ENCODE peak calls at places on chromosomes 13 and 19, in ten cellular contexts. One of them, this sample, is unnamed.
A peak's percentile ranks its signal among the peaks of the same experiment; 100 is the strongest.

GRCh38 chr13:95067303-95067702 is 233.9 kb downstream of the ABCC4 start:
- DNase-seq in gastrocnemius medialis: no peak
- DNase-seq in nephron progenitor cell: no peak
- DNase-seq in NCI-H1436: no peak
- DNase-seq in COR-L47: no peak
- DNase-seq in glutamatergic neuron: no peak
- DNase-seq in GM03348: peak; percentile 21
- DNase-seq in B cell: no peak
- DNase-seq in GM23338: no peak
- DNase-seq in activated T-cell treated with anti-CD3 and anti-CD28 coated beads for 1 hour: no peak
- DNase-seq in this sample: no peak

GRCh38 chr13:112783135-112783945 is 93.5 kb downstream of the ATP11A start:
- DNase-seq in COR-L47: no peak
- DNase-seq in GM23338: no peak
- DNase-seq in glutamatergic neuron: no peak
- DNase-seq in nephron progenitor cell: no peak
- DNase-seq in activated T-cell treated with anti-CD3 and anti-CD28 coated beads for 1 hour: no peak
- DNase-seq in gastrocnemius medialis: no peak
- DNase-seq in NCI-H1436: no peak
- DNase-seq in B cell: no peak
- DNase-seq in GM03348: peak; percentile 61
- DNase-seq in this sample: no peak

GRCh38 chr13:110421696-110422395 is 114.8 kb downstream of the COL4A2 start:
- DNase-seq in NCI-H1436: no peak
- DNase-seq in GM03348: peak; percentile 54
- DNase-seq in COR-L47: no peak
- DNase-seq in nephron progenitor cell: no peak
- DNase-seq in GM23338: no peak
- DNase-seq in B cell: no peak
- DNase-seq in glutamatergic neuron: no peak
- DNase-seq in activated T-cell treated with anti-CD3 and anti-CD28 coated beads for 1 hour: no peak
- DNase-seq in gastrocnemius medialis: no peak
- DNase-seq in this sample: no peak

GRCh38 chr13:99484405-99484981 is 16.8 kb upstream of the TM9SF2 start:
- DNase-seq in NCI-H1436: no peak
- DNase-seq in gastrocnemius medialis: no peak
- DNase-seq in nephron progenitor cell: no peak
- DNase-seq in GM23338: no peak
- DNase-seq in COR-L47: no peak
- DNase-seq in activated T-cell treated with anti-CD3 and anti-CD28 coated beads for 1 hour: no peak
- DNase-seq in GM03348: peak; percentile 72
- DNase-seq in glutamatergic neuron: no peak
- DNase-seq in B cell: no peak
- DNase-seq in this sample: no peak

GRCh38 chr13:109396266-109396665 is 390.1 kb downstream of the IRS2 start:
- DNase-seq in GM03348: no peak
- DNase-seq in gastrocnemius medialis: no peak
- DNase-seq in glutamatergic neuron: no peak
- DNase-seq in nephron progenitor cell: no peak
- DNase-seq in B cell: no peak
- DNase-seq in GM23338: no peak
- DNase-seq in NCI-H1436: no peak
- DNase-seq in activated T-cell treated with anti-CD3 and anti-CD28 coated beads for 1 hour: no peak
- DNase-seq in COR-L47: no peak
- DNase-seq in this sample: no peak

GRCh38 chr19:43504426-43505185 is at the start of gene PHLDB3:
- DNase-seq in GM03348: no peak
- DNase-seq in nephron progenitor cell: peak; percentile 53
- DNase-seq in glutamatergic neuron: peak; percentile 43
- DNase-seq in NCI-H1436: peak; percentile 32
- DNase-seq in COR-L47: peak; percentile 64
- DNase-seq in activated T-cell treated with anti-CD3 and anti-CD28 coated beads for 1 hour: peak; percentile 42
- DNase-seq in gastrocnemius medialis: no peak
- DNase-seq in GM23338: peak; percentile 65
- DNase-seq in B cell: peak; percentile 59
- DNase-seq in this sample: no peak

GRCh38 chr13:21344662-21345176 is 114.4 kb downstream of the ZDHHC20 start:
- DNase-seq in gastrocnemius medialis: no peak
- DNase-seq in activated T-cell treated with anti-CD3 and anti-CD28 coated beads for 1 hour: peak; percentile 2
- DNase-seq in NCI-H1436: no peak
- DNase-seq in nephron progenitor cell: no peak
- DNase-seq in B cell: no peak
- DNase-seq in glutamatergic neuron: no peak
- DNase-seq in GM23338: no peak
- DNase-seq in GM03348: no peak
- DNase-seq in COR-L47: no peak
- DNase-seq in this sample: no peak

GRCh38 chr13:106753241-106753640 is 185.3 kb upstream of the ARGLU1 start:
- DNase-seq in GM03348: no peak
- DNase-seq in activated T-cell treated with anti-CD3 and anti-CD28 coated beads for 1 hour: no peak
- DNase-seq in gastrocnemius medialis: no peak
- DNase-seq in COR-L47: no peak
- DNase-seq in nephron progenitor cell: no peak
- DNase-seq in B cell: no peak
- DNase-seq in GM23338: no peak
- DNase-seq in NCI-H1436: no peak
- DNase-seq in glutamatergic neuron: no peak
- DNase-seq in this sample: no peak

GRCh38 chr19:10562609-10563008 is 3.2 kb downstream of the KRI1 start:
- DNase-seq in B cell: no peak
- DNase-seq in NCI-H1436: no peak
- DNase-seq in gastrocnemius medialis: no peak
- DNase-seq in COR-L47: no peak
- DNase-seq in GM23338: no peak
- DNase-seq in GM03348: no peak
- DNase-seq in glutamatergic neuron: no peak
- DNase-seq in activated T-cell treated with anti-CD3 and anti-CD28 coated beads for 1 hour: no peak
- DNase-seq in nephron progenitor cell: no peak
- DNase-seq in this sample: no peak

GRCh38 chr13:23087884-23088283 is 92.9 kb upstream of the SGCG start:
- DNase-seq in GM23338: peak; percentile 70
- DNase-seq in activated T-cell treated with anti-CD3 and anti-CD28 coated beads for 1 hour: no peak
- DNase-seq in glutamatergic neuron: peak; percentile 48
- DNase-seq in nephron progenitor cell: peak; percentile 9
- DNase-seq in GM03348: no peak
- DNase-seq in B cell: no peak
- DNase-seq in COR-L47: peak; percentile 16
- DNase-seq in NCI-H1436: no peak
- DNase-seq in gastrocnemius medialis: no peak
- DNase-seq in this sample: peak; percentile 67

GRCh38 chr13:106695139-106695538 is 127.2 kb upstream of the ARGLU1 start:
- DNase-seq in glutamatergic neuron: no peak
- DNase-seq in B cell: no peak
- DNase-seq in GM23338: no peak
- DNase-seq in gastrocnemius medialis: no peak
- DNase-seq in activated T-cell treated with anti-CD3 and anti-CD28 coated beads for 1 hour: no peak
- DNase-seq in NCI-H1436: no peak
- DNase-seq in nephron progenitor cell: no peak
- DNase-seq in COR-L47: no peak
- DNase-seq in GM03348: no peak
- DNase-seq in this sample: no peak

GRCh38 chr13:113647351-113648217 is 10.4 kb downstream of the ATP4B start:
- DNase-seq in B cell: no peak
- DNase-seq in COR-L47: peak; percentile 98
- DNase-seq in gastrocnemius medialis: peak; percentile 45
- DNase-seq in nephron progenitor cell: no peak
- DNase-seq in NCI-H1436: peak; percentile 74
- DNase-seq in GM03348: no peak
- DNase-seq in glutamatergic neuron: peak; percentile 8
- DNase-seq in activated T-cell treated with anti-CD3 and anti-CD28 coated beads for 1 hour: no peak
- DNase-seq in GM23338: no peak
- DNase-seq in this sample: peak; percentile 74

GRCh38 chr13:104043184-104043583 is 977.0 kb upstream of the SLC10A2 start:
- DNase-seq in activated T-cell treated with anti-CD3 and anti-CD28 coated beads for 1 hour: no peak
- DNase-seq in nephron progenitor cell: no peak
- DNase-seq in gastrocnemius medialis: no peak
- DNase-seq in GM23338: no peak
- DNase-seq in COR-L47: no peak
- DNase-seq in GM03348: no peak
- DNase-seq in NCI-H1436: no peak
- DNase-seq in glutamatergic neuron: no peak
- DNase-seq in B cell: no peak
- DNase-seq in this sample: no peak

GRCh38 chr19:53612762-53613526 is 18.9 kb upstream of the DPRX start:
- DNase-seq in NCI-H1436: no peak
- DNase-seq in nephron progenitor cell: no peak
- DNase-seq in activated T-cell treated with anti-CD3 and anti-CD28 coated beads for 1 hour: no peak
- DNase-seq in GM03348: no peak
- DNase-seq in gastrocnemius medialis: no peak
- DNase-seq in B cell: no peak
- DNase-seq in COR-L47: no peak
- DNase-seq in GM23338: peak; percentile 93
- DNase-seq in glutamatergic neuron: no peak
- DNase-seq in this sample: no peak

GRCh38 chr13:113208424-113209335 is at the start of gene PCID2:
- DNase-seq in activated T-cell treated with anti-CD3 and anti-CD28 coated beads for 1 hour: peak; percentile 85
- DNase-seq in gastrocnemius medialis: peak; percentile 80
- DNase-seq in NCI-H1436: peak; percentile 91
- DNase-seq in nephron progenitor cell: peak; percentile 88
- DNase-seq in B cell: peak; percentile 95
- DNase-seq in GM03348: peak; percentile 96
- DNase-seq in GM23338: peak; percentile 96
- DNase-seq in glutamatergic neuron: peak; percentile 90
- DNase-seq in COR-L47: peak; percentile 97
- DNase-seq in this sample: peak; percentile 95

GRCh38 chr19:30555075-30555787 is 183.0 kb downstream of the ZNF536 start:
- DNase-seq in glutamatergic neuron: no peak
- DNase-seq in NCI-H1436: no peak
- DNase-seq in activated T-cell treated with anti-CD3 and anti-CD28 coated beads for 1 hour: no peak
- DNase-seq in gastrocnemius medialis: no peak
- DNase-seq in B cell: no peak
- DNase-seq in GM03348: no peak
- DNase-seq in GM23338: no peak
- DNase-seq in nephron progenitor cell: no peak
- DNase-seq in COR-L47: no peak
- DNase-seq in this sample: no peak

This sample was measured in D341Med.